ENCODE peak calls at places on chromosomes 1 and 21, in four cellular contexts. One of them, this sample, is unnamed.

GRCh38 chr1:21603177-21604138 is 65.7 kb downstream of the RAP1GAP start:
- DNase-seq in NCI-H1417: no peak
- DNase-seq in spleen: no peak
- DNase-seq in activated naive CD8-positive, alpha-beta T cell treated with anti-CD3 and anti-CD28 coated beads for 36 hours: no peak
- DNase-seq in this sample: no peak

GRCh38 chr1:244214009-244214967 is 163.2 kb downstream of the ZBTB18 start:
- DNase-seq in NCI-H1417: no peak
- DNase-seq in spleen: no peak
- DNase-seq in activated naive CD8-positive, alpha-beta T cell treated with anti-CD3 and anti-CD28 coated beads for 36 hours: no peak
- DNase-seq in this sample: no peak

GRCh38 chr1:90402893-90403849 is 313.9 kb downstream of the BARHL2 start:
- DNase-seq in NCI-H1417: no peak
- DNase-seq in spleen: no peak
- DNase-seq in activated naive CD8-positive, alpha-beta T cell treated with anti-CD3 and anti-CD28 coated beads for 36 hours: no peak
- DNase-seq in this sample: no peak

GRCh38 chr1:224211262-224211962 is 28.4 kb downstream of the DEGS1 start:
- DNase-seq in NCI-H1417: no peak
- DNase-seq in spleen: no peak
- DNase-seq in activated naive CD8-positive, alpha-beta T cell treated with anti-CD3 and anti-CD28 coated beads for 36 hours: no peak
- DNase-seq in this sample: no peak

GRCh38 chr21:15872236-15872635 is 142.5 kb downstream of the USP25 start:
- DNase-seq in NCI-H1417: no peak
- DNase-seq in spleen: no peak
- DNase-seq in activated naive CD8-positive, alpha-beta T cell treated with anti-CD3 and anti-CD28 coated beads for 36 hours: no peak
- DNase-seq in this sample: no peak

GRCh38 chr1:160117709-160118183 is 2.2 kb downstream of the ATP1A2 start:
- DNase-seq in NCI-H1417: no peak
- DNase-seq in spleen: no peak
- DNase-seq in activated naive CD8-positive, alpha-beta T cell treated with anti-CD3 and anti-CD28 coated beads for 36 hours: no peak
- DNase-seq in this sample: no peak

GRCh38 chr1:234989479-234990327 is 138.9 kb downstream of the TOMM20 start:
- DNase-seq in NCI-H1417: no peak
- DNase-seq in spleen: no peak
- DNase-seq in activated naive CD8-positive, alpha-beta T cell treated with anti-CD3 and anti-CD28 coated beads for 36 hours: no peak
- DNase-seq in this sample: no peak

GRCh38 chr1:167627865-167628641 is 2.0 kb upstream of the RCSD1 start:
- DNase-seq in NCI-H1417: peak
- DNase-seq in spleen: peak
- DNase-seq in activated naive CD8-positive, alpha-beta T cell treated with anti-CD3 and anti-CD28 coated beads for 36 hours: peak
- DNase-seq in this sample: peak

GRCh38 chr1:88684482-88685238 is 587 bp downstream of the PKN2 start:
- DNase-seq in NCI-H1417: peak
- DNase-seq in spleen: peak
- DNase-seq in activated naive CD8-positive, alpha-beta T cell treated with anti-CD3 and anti-CD28 coated beads for 36 hours: peak
- DNase-seq in this sample: peak

GRCh38 chr1:76203132-76203531 is 128.6 kb downstream of the ST6GALNAC3 start:
- DNase-seq in NCI-H1417: peak
- DNase-seq in spleen: no peak
- DNase-seq in activated naive CD8-positive, alpha-beta T cell treated with anti-CD3 and anti-CD28 coated beads for 36 hours: no peak
- DNase-seq in this sample: no peak

GRCh38 chr1:110250749-110251148 is 40.6 kb downstream of the KCNC4 start:
- DNase-seq in NCI-H1417: no peak
- DNase-seq in spleen: peak
- DNase-seq in activated naive CD8-positive, alpha-beta T cell treated with anti-CD3 and anti-CD28 coated beads for 36 hours: no peak
- DNase-seq in this sample: no peak

GRCh38 chr1:12549106-12549459 is 68.9 kb downstream of the DHRS3 start:
- DNase-seq in NCI-H1417: no peak
- DNase-seq in spleen: no peak
- DNase-seq in activated naive CD8-positive, alpha-beta T cell treated with anti-CD3 and anti-CD28 coated beads for 36 hours: no peak
- DNase-seq in this sample: no peak

GRCh38 chr21:41775152-41775472 is 8.3 kb upstream of the RIPK4 start:
- DNase-seq in NCI-H1417: no peak
- DNase-seq in spleen: no peak
- DNase-seq in activated naive CD8-positive, alpha-beta T cell treated with anti-CD3 and anti-CD28 coated beads for 36 hours: no peak
- DNase-seq in this sample: no peak

GRCh38 chr1:147586412-147586811 is 45.1 kb downstream of the BCL9 start:
- DNase-seq in NCI-H1417: no peak
- DNase-seq in spleen: no peak
- DNase-seq in activated naive CD8-positive, alpha-beta T cell treated with anti-CD3 and anti-CD28 coated beads for 36 hours: no peak
- DNase-seq in this sample: no peak

GRCh38 chr1:6090996-6091822 is 45.5 kb downstream of the KCNAB2 start:
- DNase-seq in NCI-H1417: no peak
- DNase-seq in spleen: no peak
- DNase-seq in activated naive CD8-positive, alpha-beta T cell treated with anti-CD3 and anti-CD28 coated beads for 36 hours: no peak
- DNase-seq in this sample: no peak

GRCh38 chr21:26800001-26800400 is 45.2 kb downstream of the ADAMTS1 start:
- DNase-seq in NCI-H1417: no peak
- DNase-seq in spleen: no peak
- DNase-seq in activated naive CD8-positive, alpha-beta T cell treated with anti-CD3 and anti-CD28 coated beads for 36 hours: no peak
- DNase-seq in this sample: no peak

GRCh38 chr1:245277276-245277675 is 122.5 kb downstream of the KIF26B start:
- DNase-seq in NCI-H1417: no peak
- DNase-seq in spleen: no peak
- DNase-seq in activated naive CD8-positive, alpha-beta T cell treated with anti-CD3 and anti-CD28 coated beads for 36 hours: no peak
- DNase-seq in this sample: no peak

GRCh38 chr1:219081943-219082925 is 91.4 kb upstream of the LYPLAL1 start:
- DNase-seq in NCI-H1417: no peak
- DNase-seq in spleen: no peak
- DNase-seq in activated naive CD8-positive, alpha-beta T cell treated with anti-CD3 and anti-CD28 coated beads for 36 hours: no peak
- DNase-seq in this sample: peak

GRCh38 chr1:85437139-85437538 is 27.8 kb downstream of the DDAH1 start:
- DNase-seq in NCI-H1417: no peak
- DNase-seq in spleen: no peak
- DNase-seq in activated naive CD8-positive, alpha-beta T cell treated with anti-CD3 and anti-CD28 coated beads for 36 hours: no peak
- DNase-seq in this sample: no peak

GRCh38 chr1:61627365-61627764 is 97.6 kb downstream of the TM2D1 start:
- DNase-seq in NCI-H1417: no peak
- DNase-seq in spleen: no peak
- DNase-seq in activated naive CD8-positive, alpha-beta T cell treated with anti-CD3 and anti-CD28 coated beads for 36 hours: no peak
- DNase-seq in this sample: no peak

GRCh38 chr1:245306628-245307410 is 152.0 kb downstream of the KIF26B start:
- DNase-seq in NCI-H1417: no peak
- DNase-seq in spleen: no peak
- DNase-seq in activated naive CD8-positive, alpha-beta T cell treated with anti-CD3 and anti-CD28 coated beads for 36 hours: no peak
- DNase-seq in this sample: no peak